ENCODE peak calls at places on chromosomes 1 and 21, in nine cellular contexts. One of them, this sample, is unnamed.

GRCh38 chr1:206774096-206774495 is 1.8 kb upstream of the IL10 start:
- DNase-seq in mucosa of descending colon: no peak
- DNase-seq in Peyer's patch: no peak
- DNase-seq in fibroblast of mammary gland: no peak
- DNase-seq in A549: no peak
- DNase-seq in CD8-positive, alpha-beta T cell: no peak
- DNase-seq in GM23338: no peak
- DNase-seq in GM12865: peak; percentile 45
- DNase-seq in fibroblast of the aortic adventitia: no peak
- DNase-seq in this sample: no peak

GRCh38 chr21:41957991-41958766 is 4.4 kb upstream of the C2CD2 start:
- DNase-seq in mucosa of descending colon: peak; percentile 57
- DNase-seq in Peyer's patch: peak; percentile 51
- DNase-seq in fibroblast of mammary gland: peak; percentile 98
- DNase-seq in A549: peak; percentile 68
- DNase-seq in CD8-positive, alpha-beta T cell: no peak
- DNase-seq in GM23338: peak; percentile 43
- DNase-seq in GM12865: no peak
- DNase-seq in fibroblast of the aortic adventitia: peak; percentile 94
- DNase-seq in this sample: peak; percentile 88

GRCh38 chr1:3368059-3368458 is 86.4 kb upstream of the ARHGEF16 start:
- DNase-seq in mucosa of descending colon: no peak
- DNase-seq in Peyer's patch: no peak
- DNase-seq in fibroblast of mammary gland: no peak
- DNase-seq in A549: no peak
- DNase-seq in CD8-positive, alpha-beta T cell: no peak
- DNase-seq in GM23338: no peak
- DNase-seq in GM12865: no peak
- DNase-seq in fibroblast of the aortic adventitia: no peak
- DNase-seq in this sample: no peak

GRCh38 chr1:30684881-30685795 is 38.2 kb downstream of the MATN1 start:
- DNase-seq in mucosa of descending colon: peak; percentile 87
- DNase-seq in Peyer's patch: peak; percentile 94
- DNase-seq in fibroblast of mammary gland: no peak
- DNase-seq in A549: peak; percentile 43
- DNase-seq in CD8-positive, alpha-beta T cell: peak; percentile 9
- DNase-seq in GM23338: peak; percentile 99
- DNase-seq in GM12865: no peak
- DNase-seq in fibroblast of the aortic adventitia: no peak
- DNase-seq in this sample: no peak

GRCh38 chr1:67437961-67438360 is 7.8 kb upstream of the SERBP1 start:
- DNase-seq in mucosa of descending colon: no peak
- DNase-seq in Peyer's patch: no peak
- DNase-seq in fibroblast of mammary gland: no peak
- DNase-seq in A549: no peak
- DNase-seq in CD8-positive, alpha-beta T cell: no peak
- DNase-seq in GM23338: no peak
- DNase-seq in GM12865: no peak
- DNase-seq in fibroblast of the aortic adventitia: no peak
- DNase-seq in this sample: no peak

GRCh38 chr1:54340876-54341275 is 65.3 kb downstream of the SSBP3 start:
- DNase-seq in mucosa of descending colon: no peak
- DNase-seq in Peyer's patch: no peak
- DNase-seq in fibroblast of mammary gland: no peak
- DNase-seq in A549: no peak
- DNase-seq in CD8-positive, alpha-beta T cell: no peak
- DNase-seq in GM23338: no peak
- DNase-seq in GM12865: no peak
- DNase-seq in fibroblast of the aortic adventitia: no peak
- DNase-seq in this sample: no peak

GRCh38 chr1:27275686-27276085 is 41.3 kb downstream of the WDTC1 start:
- DNase-seq in mucosa of descending colon: no peak
- DNase-seq in Peyer's patch: no peak
- DNase-seq in fibroblast of mammary gland: no peak
- DNase-seq in A549: no peak
- DNase-seq in CD8-positive, alpha-beta T cell: no peak
- DNase-seq in GM23338: no peak
- DNase-seq in GM12865: no peak
- DNase-seq in fibroblast of the aortic adventitia: no peak
- DNase-seq in this sample: no peak

GRCh38 chr1:116556289-116557006 is 14.4 kb downstream of the CD58 start:
- DNase-seq in mucosa of descending colon: peak; percentile 67
- DNase-seq in Peyer's patch: peak; percentile 74
- DNase-seq in fibroblast of mammary gland: peak; percentile 99
- DNase-seq in A549: no peak
- DNase-seq in CD8-positive, alpha-beta T cell: peak; percentile 47
- DNase-seq in GM23338: no peak
- DNase-seq in GM12865: peak; percentile 95
- DNase-seq in fibroblast of the aortic adventitia: peak; percentile 97
- DNase-seq in this sample: peak; percentile 86

GRCh38 chr1:43008425-43009108 is 49.9 kb upstream of the SLC2A1 start:
- DNase-seq in mucosa of descending colon: no peak
- DNase-seq in Peyer's patch: no peak
- DNase-seq in fibroblast of mammary gland: no peak
- DNase-seq in A549: no peak
- DNase-seq in CD8-positive, alpha-beta T cell: no peak
- DNase-seq in GM23338: peak; percentile 100
- DNase-seq in GM12865: no peak
- DNase-seq in fibroblast of the aortic adventitia: no peak
- DNase-seq in this sample: peak; percentile 13

GRCh38 chr1:65065535-65066378 is 82.2 kb upstream of the AK4 start:
- DNase-seq in mucosa of descending colon: peak; percentile 66
- DNase-seq in Peyer's patch: peak; percentile 64
- DNase-seq in fibroblast of mammary gland: no peak
- DNase-seq in A549: peak; percentile 12
- DNase-seq in CD8-positive, alpha-beta T cell: no peak
- DNase-seq in GM23338: peak; percentile 89
- DNase-seq in GM12865: no peak
- DNase-seq in fibroblast of the aortic adventitia: no peak
- DNase-seq in this sample: no peak

GRCh38 chr1:95197616-95198252 is 36.3 kb upstream of the RWDD3 start:
- DNase-seq in mucosa of descending colon: no peak
- DNase-seq in Peyer's patch: no peak
- DNase-seq in fibroblast of mammary gland: peak; percentile 47
- DNase-seq in A549: no peak
- DNase-seq in CD8-positive, alpha-beta T cell: no peak
- DNase-seq in GM23338: no peak
- DNase-seq in GM12865: no peak
- DNase-seq in fibroblast of the aortic adventitia: peak; percentile 7
- DNase-seq in this sample: peak; percentile 9

GRCh38 chr1:220370041-220370700 is 97.9 kb upstream of the RAB3GAP2 start:
- DNase-seq in mucosa of descending colon: no peak
- DNase-seq in Peyer's patch: no peak
- DNase-seq in fibroblast of mammary gland: peak; percentile 94
- DNase-seq in A549: no peak
- DNase-seq in CD8-positive, alpha-beta T cell: no peak
- DNase-seq in GM23338: no peak
- DNase-seq in GM12865: no peak
- DNase-seq in fibroblast of the aortic adventitia: peak; percentile 86
- DNase-seq in this sample: peak; percentile 64

GRCh38 chr1:19448491-19449439 is 36.6 kb downstream of the CAPZB start:
- DNase-seq in mucosa of descending colon: peak; percentile 53
- DNase-seq in Peyer's patch: no peak
- DNase-seq in fibroblast of mammary gland: peak; percentile 95
- DNase-seq in A549: peak; percentile 41
- DNase-seq in CD8-positive, alpha-beta T cell: no peak
- DNase-seq in GM23338: no peak
- DNase-seq in GM12865: peak; percentile 44
- DNase-seq in fibroblast of the aortic adventitia: peak; percentile 96
- DNase-seq in this sample: peak; percentile 97

DNA sequence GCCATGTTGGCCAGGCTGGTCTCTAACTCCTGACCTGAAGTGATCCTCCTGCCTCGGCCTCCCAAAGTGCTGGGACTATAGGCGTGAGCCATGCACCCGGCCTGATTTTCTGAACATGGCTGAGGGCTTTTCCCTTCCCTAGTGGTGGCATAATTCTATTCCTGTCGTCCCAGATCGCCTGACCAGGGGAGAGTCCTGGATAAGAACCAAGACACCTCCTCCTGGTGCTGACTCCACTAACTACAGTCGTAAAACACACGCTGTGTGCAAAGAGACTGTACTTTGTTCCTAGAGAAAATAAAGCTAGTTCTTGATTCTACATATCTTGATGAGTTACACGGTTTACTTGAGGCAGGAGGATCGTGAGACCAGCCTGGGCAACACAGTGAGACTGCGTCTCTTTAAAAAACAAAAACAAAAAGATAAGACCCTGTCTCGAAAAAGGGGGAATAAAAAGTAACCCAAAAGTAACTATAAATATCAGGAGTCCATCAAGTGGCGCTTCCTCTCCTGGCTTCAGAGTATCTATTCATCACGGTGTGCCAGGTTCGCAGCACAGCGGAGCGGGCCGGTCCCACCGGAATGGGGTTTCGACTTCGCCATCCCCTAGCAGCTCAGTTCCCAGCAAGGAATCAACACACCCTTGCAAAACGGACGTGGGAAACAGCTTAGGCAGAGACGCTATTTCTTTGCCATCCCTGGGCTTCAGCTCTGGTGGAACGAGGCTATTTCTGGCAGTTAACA is 973 bp downstream of the SDF4 start:
- DNase-seq in mucosa of descending colon: peak; percentile 79
- DNase-seq in Peyer's patch: no peak
- DNase-seq in fibroblast of mammary gland: peak; percentile 86
- DNase-seq in A549: peak; percentile 68
- DNase-seq in CD8-positive, alpha-beta T cell: no peak
- DNase-seq in GM23338: no peak
- DNase-seq in GM12865: peak; percentile 29
- DNase-seq in fibroblast of the aortic adventitia: peak; percentile 76
- DNase-seq in this sample: peak; percentile 78
- TF ChIP-seq CTCF in mucosa of descending colon: no peak
- TF ChIP-seq CTCF in Peyer's patch: peak; percentile 21
- TF ChIP-seq CTCF in fibroblast of mammary gland: peak; percentile 48
- TF ChIP-seq CTCF in A549: no peak
- TF ChIP-seq CTCF in CD8-positive, alpha-beta T cell: no peak
- TF ChIP-seq CTCF in GM23338: no peak
- TF ChIP-seq CTCF in GM12865: no peak
- TF ChIP-seq CTCF in fibroblast of the aortic adventitia: peak; percentile 50
- TF ChIP-seq CTCF in this sample: peak; percentile 42

DNA sequence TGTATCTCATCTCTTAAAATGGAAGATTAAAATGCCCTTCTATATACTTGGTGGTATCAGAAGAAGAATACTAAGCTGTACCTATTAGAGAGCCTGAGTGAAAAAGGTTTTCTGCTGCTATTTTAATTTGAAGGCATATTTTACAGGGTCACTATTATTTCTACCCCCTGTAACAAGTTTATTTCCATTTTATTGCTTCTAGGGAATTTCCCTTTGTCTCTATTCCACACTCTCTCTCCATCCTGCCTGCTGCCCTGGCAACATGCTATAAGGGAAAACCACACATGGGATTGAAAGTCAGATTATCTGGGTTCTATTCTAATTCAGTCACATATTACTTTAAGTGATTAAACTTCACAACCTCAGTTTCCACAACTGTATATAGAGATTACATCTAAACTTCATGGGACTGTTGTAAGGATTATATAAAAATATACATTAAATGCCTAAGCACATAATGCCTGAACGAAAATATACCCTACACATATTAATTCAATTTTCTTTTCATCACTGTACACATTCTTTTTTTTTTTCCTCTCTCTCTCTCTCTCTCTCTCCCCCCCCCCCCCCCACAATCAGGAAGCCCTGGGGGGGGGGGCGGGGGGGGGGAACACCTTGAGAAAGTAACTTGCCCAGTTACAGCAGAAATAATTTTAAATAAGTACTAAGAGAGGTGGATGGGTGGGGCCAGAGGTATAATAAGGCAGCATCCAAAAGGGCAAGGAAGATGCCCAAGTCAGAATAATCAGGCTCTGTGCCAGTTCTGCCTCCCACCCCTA is 51.5 kb downstream of the LUZP1 start:
- DNase-seq in mucosa of descending colon: no peak
- DNase-seq in Peyer's patch: no peak
- DNase-seq in fibroblast of mammary gland: no peak
- DNase-seq in A549: no peak
- DNase-seq in CD8-positive, alpha-beta T cell: no peak
- DNase-seq in GM23338: no peak
- DNase-seq in GM12865: no peak
- DNase-seq in fibroblast of the aortic adventitia: no peak
- DNase-seq in this sample: no peak
- H3K4me3 ChIP-seq in mucosa of descending colon: no peak overlapping the region
- H3K4me3 ChIP-seq in Peyer's patch: no peak overlapping the region
- H3K4me3 ChIP-seq in fibroblast of mammary gland: no peak overlapping the region
- H3K4me3 ChIP-seq in A549: no peak overlapping the region
- H3K4me3 ChIP-seq in CD8-positive, alpha-beta T cell: no peak overlapping the region
- H3K4me3 ChIP-seq in GM23338: no peak overlapping the region
- H3K4me3 ChIP-seq in GM12865: no peak overlapping the region
- H3K4me3 ChIP-seq in fibroblast of the aortic adventitia: no peak overlapping the region
- H3K4me3 ChIP-seq in this sample: no peak overlapping the region

DNA sequence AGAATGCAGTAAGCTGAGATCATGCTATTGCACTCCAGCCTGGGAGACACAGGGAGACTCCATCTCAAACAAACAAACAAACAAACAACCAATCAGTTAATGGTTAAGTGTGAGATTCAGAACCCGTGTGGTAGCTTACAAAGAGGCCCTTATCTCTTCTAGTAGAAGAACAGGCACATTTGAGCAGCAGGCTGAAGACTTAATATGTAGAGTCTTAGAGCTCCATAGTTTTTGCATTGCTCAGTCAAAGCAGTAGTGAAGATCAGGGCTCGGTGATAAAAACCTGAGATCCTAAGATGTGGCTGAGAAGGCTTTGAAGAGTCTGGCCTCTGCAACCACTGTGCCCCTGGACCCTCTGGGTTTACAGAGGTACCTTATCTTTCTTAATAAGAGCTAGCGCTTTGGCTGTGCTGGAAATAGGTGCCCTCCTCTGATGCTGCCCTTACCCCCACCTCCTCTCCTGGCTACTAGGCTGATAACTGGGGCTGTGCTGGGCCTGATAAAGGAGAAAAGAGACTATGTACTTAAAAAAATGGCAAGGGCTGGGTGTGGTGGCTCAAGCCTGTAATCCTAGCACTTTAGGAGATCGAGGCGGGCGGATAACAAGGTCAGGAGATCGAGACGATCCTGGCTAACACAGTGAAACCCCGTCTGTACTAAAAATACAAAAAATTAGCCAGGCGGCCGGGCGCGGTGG is 10.5 kb upstream of the UCK2 start:
- DNase-seq in mucosa of descending colon: no peak
- DNase-seq in Peyer's patch: no peak
- DNase-seq in fibroblast of mammary gland: no peak
- DNase-seq in A549: no peak
- DNase-seq in CD8-positive, alpha-beta T cell: no peak
- DNase-seq in GM23338: no peak
- DNase-seq in GM12865: no peak
- DNase-seq in fibroblast of the aortic adventitia: no peak
- DNase-seq in this sample: no peak
- TF ChIP-seq CTCF in mucosa of descending colon: no peak
- TF ChIP-seq CTCF in Peyer's patch: no peak
- TF ChIP-seq CTCF in fibroblast of mammary gland: no peak
- TF ChIP-seq CTCF in A549: no peak
- TF ChIP-seq CTCF in CD8-positive, alpha-beta T cell: no peak
- TF ChIP-seq CTCF in GM23338: no peak
- TF ChIP-seq CTCF in GM12865: no peak
- TF ChIP-seq CTCF in fibroblast of the aortic adventitia: no peak
- TF ChIP-seq CTCF in this sample: no peak

DNA sequence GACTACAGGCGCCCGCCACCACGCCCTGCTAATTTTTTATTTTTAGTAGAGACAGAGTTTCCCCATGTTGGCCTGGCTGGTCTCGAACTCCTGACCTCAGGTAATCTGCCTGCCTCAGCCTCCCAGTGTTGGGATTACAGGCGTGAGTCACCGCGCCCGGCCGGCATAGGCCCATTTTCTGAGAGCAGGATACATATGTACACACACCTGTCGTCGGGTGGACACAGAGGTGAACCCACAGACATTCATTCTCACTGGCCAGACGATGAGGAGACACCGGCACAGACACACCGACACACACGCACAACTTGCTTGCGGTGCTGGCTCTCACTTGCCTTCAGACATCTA is 664 bp downstream of the PTCH2 start:
- DNase-seq in mucosa of descending colon: no peak
- DNase-seq in Peyer's patch: no peak
- DNase-seq in fibroblast of mammary gland: peak; percentile 4
- DNase-seq in A549: no peak
- DNase-seq in CD8-positive, alpha-beta T cell: no peak
- DNase-seq in GM23338: no peak
- DNase-seq in GM12865: no peak
- DNase-seq in fibroblast of the aortic adventitia: no peak
- DNase-seq in this sample: no peak
- H3K4me3 ChIP-seq in mucosa of descending colon: no peak overlapping the region
- H3K4me3 ChIP-seq in Peyer's patch: peak overlapping the region; percentile 58
- H3K4me3 ChIP-seq in fibroblast of mammary gland: peak overlapping the region; percentile 48
- H3K4me3 ChIP-seq in A549: peak overlapping the region; percentile 49
- H3K4me3 ChIP-seq in CD8-positive, alpha-beta T cell: peak overlapping the region; percentile 43
- H3K4me3 ChIP-seq in GM23338: peak overlapping the region; percentile 91
- H3K4me3 ChIP-seq in GM12865: no peak overlapping the region
- H3K4me3 ChIP-seq in fibroblast of the aortic adventitia: peak overlapping the region; percentile 67
- H3K4me3 ChIP-seq in this sample: peak overlapping the region; percentile 68